ENCODE peak calls at places on chromosome 17, in nine cellular contexts. F is mammary epithelial cell; N is CD8-positive, alpha-beta memory T cell; I is kidney; T is uterus; D is tibial artery; E is HAP-1; W is CD4-positive, alpha-beta memory T cell; V is NT2/D1. M is an unnamed sample.

GRCh38 chr17:71632328-71632727 is 488.5 kb upstream of the SOX9 start:
- DNase-seq in W (no peak), I (no peak), V (no peak), N (no peak), D (no peak), F (peak; percentile 35), T (no peak), E (no peak), M (no peak)

GRCh38 chr17:5526821-5527598 is 40.6 kb downstream of the MIS12 start:
- DNase-seq in I (peak; percentile 86), T (peak; percentile 85), E (no peak), N (no peak), V (no peak), F (peak; percentile 89), W (no peak), D (peak; percentile 89), M (no peak)

GRCh38 chr17:82598256-82599011 is 49.8 kb downstream of the WDR45B start:
- DNase-seq in T (no peak), F (no peak), I (peak; percentile 48), D (no peak), N (no peak), W (no peak), V (no peak), E (no peak), M (no peak)

GRCh38 chr17:70029019-70029767 is 45.8 kb upstream of the KCNJ16 start:
- DNase-seq in N (no peak), V (no peak), E (no peak), I (no peak), D (no peak), F (no peak), T (no peak), W (no peak), M (no peak)

GRCh38 chr17:58447039-58447975 is 30.0 kb upstream of the RNF43 start:
- DNase-seq in W (peak; percentile 54), E (peak; percentile 67), T (no peak), F (peak; percentile 68), D (no peak), I (no peak), V (peak; percentile 89), N (peak; percentile 42), M (peak; percentile 73)

GRCh38 chr17:36721560-36722120 is 120.3 kb downstream of the MRM1 start:
- DNase-seq in E (peak; percentile 64), T (no peak), D (no peak), I (no peak), N (peak; percentile 18), F (no peak), V (no peak), W (no peak), M (no peak)

GRCh38 chr17:48954300-48954755 is 9.7 kb upstream of the SNF8 start:
- DNase-seq in E (peak; percentile 41), W (no peak), F (no peak), D (no peak), I (no peak), V (peak; percentile 33), N (no peak), T (no peak), M (no peak)

GRCh38 chr17:7835818-7836595 is 2.0 kb downstream of the KDM6B start:
- DNase-seq in T (no peak), F (peak; percentile 70), E (peak; percentile 46), W (peak; percentile 77), N (peak; percentile 62), I (peak; percentile 96), D (peak; percentile 86), V (no peak), M (peak; percentile 82)

GRCh38 chr17:37743612-37743874 is 1.3 kb downstream of the HNF1B start:
- DNase-seq in W (no peak), D (no peak), V (no peak), E (no peak), T (no peak), I (peak; percentile 80), F (no peak), N (peak; percentile 1), M (no peak)

GRCh38 chr17:56350592-56350991 is 197.3 kb downstream of the ANKFN1 start:
- DNase-seq in E (no peak), D (no peak), T (no peak), W (no peak), N (no peak), F (no peak), V (no peak), I (no peak), M (no peak)

GRCh38 chr17:14396542-14396941 is 95.7 kb downstream of the HS3ST3B1 start:
- DNase-seq in V (no peak), T (no peak), N (no peak), D (no peak), I (no peak), F (no peak), E (no peak), W (no peak), M (no peak)

GRCh38 chr17:48022906-48023305 is 14.7 kb downstream of the COPZ2 start:
- DNase-seq in D (no peak), V (no peak), E (no peak), T (no peak), N (no peak), F (no peak), I (no peak), W (no peak), M (no peak)

GRCh38 chr17:4505187-4505586 is 6.5 kb downstream of the SPNS2 start:
- DNase-seq in N (no peak), T (no peak), D (no peak), I (peak; percentile 44), V (no peak), W (no peak), F (peak; percentile 37), E (no peak), M (no peak)
- H3K4me1 ChIP-seq in N (peaks cover 31% of the 10 kb centered on the region), T (no peaks in the 10 kb centered on the region), D (no peaks in the 10 kb centered on the region), I (peaks cover 38% of the 10 kb centered on the region), V (peaks cover 33% of the 10 kb centered on the region), W (peaks cover 35% of the 10 kb centered on the region), F (no peaks in the 10 kb centered on the region), E (no peaks in the 10 kb centered on the region), M (no peaks in the 10 kb centered on the region)

GRCh38 chr17:61783120-61783519 is 80.2 kb downstream of the BRIP1 start:
- DNase-seq in F (no peak), N (no peak), E (no peak), T (no peak), W (no peak), V (no peak), D (no peak), I (no peak), M (no peak)

GRCh38 chr17:61784510-61784909 is 78.8 kb downstream of the BRIP1 start:
- DNase-seq in F (no peak), E (no peak), I (no peak), T (no peak), D (no peak), W (no peak), V (no peak), N (no peak), M (no peak)

GRCh38 chr17:61786088-61786487 is 77.2 kb downstream of the BRIP1 start:
- DNase-seq in E (no peak), N (no peak), W (no peak), F (no peak), I (no peak), T (no peak), V (no peak), D (no peak), M (no peak)

GRCh38 chr17:61783556-61784304 is 79.6 kb downstream of the BRIP1 start:
- DNase-seq in D (no peak), W (no peak), F (no peak), E (no peak), N (no peak), T (no peak), V (no peak), I (no peak), M (no peak)

DNA sequence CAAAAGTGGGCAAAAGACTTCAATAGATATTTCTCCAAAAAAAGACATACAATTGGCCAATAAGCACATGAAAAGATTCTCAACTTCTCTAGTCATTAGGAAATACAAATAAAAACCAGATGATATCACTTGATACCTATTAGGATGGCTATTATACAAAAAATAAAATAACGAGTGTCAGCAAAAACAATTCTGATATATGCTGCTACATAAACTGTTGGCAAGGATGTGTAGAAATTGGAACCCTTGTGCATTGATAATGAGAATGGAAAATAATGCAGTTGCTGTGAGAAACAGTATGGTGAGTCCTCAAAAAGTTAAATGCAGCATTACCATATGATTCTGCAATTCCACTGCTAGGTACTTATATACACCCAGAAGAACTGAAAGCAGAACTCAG is 80.6 kb downstream of the BRIP1 start:
- DNase-seq in W (no peak), I (no peak), N (no peak), E (no peak), V (no peak), D (no peak), F (no peak), T (no peak), M (no peak)
- H3K4me3 ChIP-seq in W (no peak overlapping the region), I (no peak overlapping the region), N (no peak overlapping the region), E (no peak overlapping the region), V (no peak overlapping the region), D (no peak overlapping the region), F (no peak overlapping the region), T (no peak overlapping the region), M (no peak overlapping the region)

DNA sequence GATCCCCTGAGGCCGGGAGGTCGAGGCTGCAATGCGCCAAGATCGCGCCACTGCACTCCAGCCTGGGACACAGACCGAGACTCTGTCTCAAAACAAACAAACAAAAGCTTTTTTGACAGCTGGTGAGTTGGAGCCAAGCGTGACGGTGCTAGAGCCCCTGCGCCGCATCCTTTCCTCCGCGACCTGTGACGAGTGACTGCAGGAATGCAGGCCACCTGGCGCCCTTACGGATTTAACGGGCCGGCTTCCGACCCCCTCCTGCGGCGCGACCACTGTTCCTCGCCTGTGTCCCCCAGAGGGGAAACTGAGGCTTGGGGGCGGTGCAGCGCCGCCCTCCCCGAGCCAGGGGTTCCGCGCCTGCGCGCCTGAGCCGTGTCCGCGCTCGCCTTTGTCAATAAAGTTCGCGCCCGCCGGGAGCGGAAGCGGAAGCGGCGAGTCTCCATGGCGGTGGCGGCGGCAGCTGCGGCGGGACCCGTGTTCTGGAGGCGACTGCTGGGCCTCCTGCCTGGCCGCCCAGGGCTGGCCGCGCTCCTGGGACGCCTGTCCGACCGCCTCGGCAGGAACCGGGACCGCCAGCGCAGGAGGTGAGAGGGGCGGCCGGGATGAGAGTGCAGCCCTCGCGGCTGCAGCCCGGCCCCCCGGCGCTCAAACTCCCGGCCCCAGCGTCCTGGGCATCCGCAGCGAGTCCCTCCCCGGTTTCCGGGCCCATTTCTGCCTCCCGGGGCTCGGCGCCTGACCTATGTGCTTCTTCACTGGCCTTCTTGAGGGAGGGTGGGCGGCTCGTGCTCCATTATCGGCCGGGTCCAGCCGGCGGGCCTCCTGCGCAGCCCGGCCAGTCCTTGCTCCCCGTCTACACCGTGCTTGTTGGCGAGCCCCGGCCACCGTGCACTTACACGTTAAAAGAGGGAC is at the start of gene PGS1:
- DNase-seq in I (peak; percentile 95), W (peak; percentile 79), F (peak; percentile 72), E (peak; percentile 59), D (peak; percentile 84), T (peak; percentile 70), N (peak; percentile 87), V (no peak), M (no peak)
- H3K4me1 ChIP-seq in I (peaks cover 19% of the 10 kb centered on the region), W (peaks cover 51% of the 10 kb centered on the region), F (peaks cover 43% of the 10 kb centered on the region), E (peaks cover 4% of the 10 kb centered on the region), D (no peaks in the 10 kb centered on the region), T (peaks cover 7% of the 10 kb centered on the region), N (peaks cover 42% of the 10 kb centered on the region), V (peaks cover 16% of the 10 kb centered on the region), M (peaks cover 52% of the 10 kb centered on the region)

DNA sequence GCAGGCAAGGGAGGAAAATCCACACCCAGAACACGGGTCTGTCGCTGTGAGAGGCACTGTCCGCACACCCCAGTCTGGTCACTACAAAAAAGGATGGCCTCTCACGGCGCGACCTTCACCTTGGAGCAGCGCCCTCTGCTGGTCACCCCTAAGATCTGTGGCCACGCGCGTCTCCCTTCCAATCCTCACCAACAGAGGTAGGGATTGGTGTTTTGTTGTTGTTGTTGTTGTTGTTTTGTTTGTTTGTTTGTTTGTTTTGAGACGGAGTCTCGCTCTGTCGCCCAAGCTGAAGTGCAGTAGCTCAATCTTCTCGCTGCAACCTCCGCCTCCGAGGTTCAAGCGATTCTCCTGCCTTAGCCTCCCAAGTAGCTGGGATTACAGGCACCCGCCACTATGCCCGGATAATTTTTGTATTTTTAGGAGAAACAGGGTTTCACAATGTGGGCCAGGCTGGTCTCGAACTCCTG is 15.0 kb upstream of the C17orf58 start:
- DNase-seq in W (peak; percentile 52), V (no peak), T (no peak), D (no peak), F (no peak), N (peak; percentile 31), I (no peak), E (peak; percentile 32), M (no peak)
- H3K4me3 ChIP-seq in W (no peak overlapping the region), V (peak overlapping the region; percentile 8), T (no peak overlapping the region), D (no peak overlapping the region), F (peak overlapping the region; percentile 30), N (peak overlapping the region; percentile 20), I (no peak overlapping the region), E (no peak overlapping the region), M (no peak overlapping the region)

M was measured in RWPE2.